ENCODE peak calls at places on chromosomes 7 and 10, in eight cellular contexts. One of them, this sample, is unnamed.

GRCh38 chr10:112832361-112832878 is 117.6 kb upstream of the TCF7L2 start:
- DNase-seq in NCI-H748 treated with DMSO at 0.1 percent for 48 hours: no peak
- DNase-seq in CD4-positive, alpha-beta T cell: no peak
- DNase-seq in activated T-helper 1 cell treated with Interleukin-2 at 50 U/mL for 16 hours: no peak
- DNase-seq in progenitor cell of endocrine pancreas: no peak
- DNase-seq in T1000: no peak
- DNase-seq in germinal center: no peak
- DNase-seq in mesendoderm: peak
- DNase-seq in this sample: no peak

GRCh38 chr10:127922675-127923366 is 15.9 kb downstream of the PTPRE start:
- DNase-seq in NCI-H748 treated with DMSO at 0.1 percent for 48 hours: no peak
- DNase-seq in CD4-positive, alpha-beta T cell: no peak
- DNase-seq in activated T-helper 1 cell treated with Interleukin-2 at 50 U/mL for 16 hours: no peak
- DNase-seq in progenitor cell of endocrine pancreas: no peak
- DNase-seq in T1000: peak
- DNase-seq in germinal center: no peak
- DNase-seq in mesendoderm: no peak
- DNase-seq in this sample: no peak

GRCh38 chr7:154789404-154789803 is 213.5 kb downstream of the PAXIP1 start:
- DNase-seq in NCI-H748 treated with DMSO at 0.1 percent for 48 hours: peak
- DNase-seq in CD4-positive, alpha-beta T cell: no peak
- DNase-seq in activated T-helper 1 cell treated with Interleukin-2 at 50 U/mL for 16 hours: no peak
- DNase-seq in progenitor cell of endocrine pancreas: no peak
- DNase-seq in T1000: no peak
- DNase-seq in germinal center: no peak
- DNase-seq in mesendoderm: peak
- DNase-seq in this sample: peak

GRCh38 chr10:121662945-121663917 is 65.0 kb upstream of the FGFR2 start:
- DNase-seq in NCI-H748 treated with DMSO at 0.1 percent for 48 hours: peak
- DNase-seq in CD4-positive, alpha-beta T cell: no peak
- DNase-seq in activated T-helper 1 cell treated with Interleukin-2 at 50 U/mL for 16 hours: no peak
- DNase-seq in progenitor cell of endocrine pancreas: peak
- DNase-seq in T1000: no peak
- DNase-seq in germinal center: no peak
- DNase-seq in mesendoderm: peak
- DNase-seq in this sample: peak

GRCh38 chr7:91047636-91048035 is 216.6 kb upstream of the FZD1 start:
- DNase-seq in NCI-H748 treated with DMSO at 0.1 percent for 48 hours: no peak
- DNase-seq in CD4-positive, alpha-beta T cell: no peak
- DNase-seq in activated T-helper 1 cell treated with Interleukin-2 at 50 U/mL for 16 hours: no peak
- DNase-seq in progenitor cell of endocrine pancreas: no peak
- DNase-seq in T1000: no peak
- DNase-seq in germinal center: no peak
- DNase-seq in mesendoderm: no peak
- DNase-seq in this sample: no peak

GRCh38 chr10:79329529-79329928 is 17.7 kb upstream of the PPIF start:
- DNase-seq in NCI-H748 treated with DMSO at 0.1 percent for 48 hours: no peak
- DNase-seq in CD4-positive, alpha-beta T cell: no peak
- DNase-seq in activated T-helper 1 cell treated with Interleukin-2 at 50 U/mL for 16 hours: no peak
- DNase-seq in progenitor cell of endocrine pancreas: no peak
- DNase-seq in T1000: no peak
- DNase-seq in germinal center: no peak
- DNase-seq in mesendoderm: no peak
- DNase-seq in this sample: no peak

GRCh38 chr10:130491698-130492050 is 355.5 kb downstream of the GLRX3 start:
- DNase-seq in NCI-H748 treated with DMSO at 0.1 percent for 48 hours: no peak
- DNase-seq in CD4-positive, alpha-beta T cell: no peak
- DNase-seq in activated T-helper 1 cell treated with Interleukin-2 at 50 U/mL for 16 hours: no peak
- DNase-seq in progenitor cell of endocrine pancreas: no peak
- DNase-seq in T1000: no peak
- DNase-seq in germinal center: no peak
- DNase-seq in mesendoderm: no peak
- DNase-seq in this sample: peak

GRCh38 chr10:124453965-124454610 is 4.3 kb upstream of the NKX1-2 start:
- DNase-seq in NCI-H748 treated with DMSO at 0.1 percent for 48 hours: no peak
- DNase-seq in CD4-positive, alpha-beta T cell: no peak
- DNase-seq in activated T-helper 1 cell treated with Interleukin-2 at 50 U/mL for 16 hours: no peak
- DNase-seq in progenitor cell of endocrine pancreas: no peak
- DNase-seq in T1000: no peak
- DNase-seq in germinal center: no peak
- DNase-seq in mesendoderm: peak
- DNase-seq in this sample: no peak

GRCh38 chr7:42167206-42167913 is 69.6 kb downstream of the GLI3 start:
- DNase-seq in NCI-H748 treated with DMSO at 0.1 percent for 48 hours: no peak
- DNase-seq in CD4-positive, alpha-beta T cell: no peak
- DNase-seq in activated T-helper 1 cell treated with Interleukin-2 at 50 U/mL for 16 hours: no peak
- DNase-seq in progenitor cell of endocrine pancreas: no peak
- DNase-seq in T1000: no peak
- DNase-seq in germinal center: no peak
- DNase-seq in mesendoderm: no peak
- DNase-seq in this sample: no peak

GRCh38 chr10:72087392-72087968 is 871 bp downstream of the SPOCK2 start:
- DNase-seq in NCI-H748 treated with DMSO at 0.1 percent for 48 hours: no peak
- DNase-seq in CD4-positive, alpha-beta T cell: peak
- DNase-seq in activated T-helper 1 cell treated with Interleukin-2 at 50 U/mL for 16 hours: peak
- DNase-seq in progenitor cell of endocrine pancreas: no peak
- DNase-seq in T1000: no peak
- DNase-seq in germinal center: peak
- DNase-seq in mesendoderm: no peak
- DNase-seq in this sample: no peak

GRCh38 chr7:50449881-50450690 is at the start of gene FIGNL1:
- DNase-seq in NCI-H748 treated with DMSO at 0.1 percent for 48 hours: peak
- DNase-seq in CD4-positive, alpha-beta T cell: peak
- DNase-seq in activated T-helper 1 cell treated with Interleukin-2 at 50 U/mL for 16 hours: peak
- DNase-seq in progenitor cell of endocrine pancreas: peak
- DNase-seq in T1000: peak
- DNase-seq in germinal center: peak
- DNase-seq in mesendoderm: peak
- DNase-seq in this sample: peak

GRCh38 chr7:6273917-6274630 is 1.6 kb upstream of the CYTH3 start:
- DNase-seq in NCI-H748 treated with DMSO at 0.1 percent for 48 hours: no peak
- DNase-seq in CD4-positive, alpha-beta T cell: no peak
- DNase-seq in activated T-helper 1 cell treated with Interleukin-2 at 50 U/mL for 16 hours: no peak
- DNase-seq in progenitor cell of endocrine pancreas: no peak
- DNase-seq in T1000: no peak
- DNase-seq in germinal center: no peak
- DNase-seq in mesendoderm: no peak
- DNase-seq in this sample: peak

GRCh38 chr7:10662491-10662890 is 311.2 kb upstream of the PHF14 start:
- DNase-seq in NCI-H748 treated with DMSO at 0.1 percent for 48 hours: no peak
- DNase-seq in CD4-positive, alpha-beta T cell: no peak
- DNase-seq in activated T-helper 1 cell treated with Interleukin-2 at 50 U/mL for 16 hours: no peak
- DNase-seq in progenitor cell of endocrine pancreas: no peak
- DNase-seq in T1000: no peak
- DNase-seq in germinal center: no peak
- DNase-seq in mesendoderm: no peak
- DNase-seq in this sample: no peak

GRCh38 chr7:3056713-3057388 is 13.2 kb upstream of the CARD11 start:
- DNase-seq in NCI-H748 treated with DMSO at 0.1 percent for 48 hours: peak
- DNase-seq in CD4-positive, alpha-beta T cell: no peak
- DNase-seq in activated T-helper 1 cell treated with Interleukin-2 at 50 U/mL for 16 hours: no peak
- DNase-seq in progenitor cell of endocrine pancreas: no peak
- DNase-seq in T1000: no peak
- DNase-seq in germinal center: no peak
- DNase-seq in mesendoderm: no peak
- DNase-seq in this sample: no peak

GRCh38 chr7:133853706-133854276 is 273.3 kb upstream of the LRGUK start:
- DNase-seq in NCI-H748 treated with DMSO at 0.1 percent for 48 hours: peak
- DNase-seq in CD4-positive, alpha-beta T cell: no peak
- DNase-seq in activated T-helper 1 cell treated with Interleukin-2 at 50 U/mL for 16 hours: no peak
- DNase-seq in progenitor cell of endocrine pancreas: no peak
- DNase-seq in T1000: peak
- DNase-seq in germinal center: peak
- DNase-seq in mesendoderm: peak
- DNase-seq in this sample: peak

GRCh38 chr10:51960494-51960895 is 261.1 kb upstream of the CSTF2T start:
- DNase-seq in NCI-H748 treated with DMSO at 0.1 percent for 48 hours: no peak
- DNase-seq in CD4-positive, alpha-beta T cell: no peak
- DNase-seq in activated T-helper 1 cell treated with Interleukin-2 at 50 U/mL for 16 hours: no peak
- DNase-seq in progenitor cell of endocrine pancreas: no peak
- DNase-seq in T1000: no peak
- DNase-seq in germinal center: peak
- DNase-seq in mesendoderm: peak
- DNase-seq in this sample: peak

GRCh38 chr10:6748981-6749630 is 169.0 kb upstream of the PRKCQ start:
- DNase-seq in NCI-H748 treated with DMSO at 0.1 percent for 48 hours: no peak
- DNase-seq in CD4-positive, alpha-beta T cell: no peak
- DNase-seq in activated T-helper 1 cell treated with Interleukin-2 at 50 U/mL for 16 hours: no peak
- DNase-seq in progenitor cell of endocrine pancreas: no peak
- DNase-seq in T1000: peak
- DNase-seq in germinal center: no peak
- DNase-seq in mesendoderm: no peak
- DNase-seq in this sample: no peak

GRCh38 chr7:101901661-101902491 is 84.5 kb downstream of the CUX1 start:
- DNase-seq in NCI-H748 treated with DMSO at 0.1 percent for 48 hours: no peak
- DNase-seq in CD4-positive, alpha-beta T cell: no peak
- DNase-seq in activated T-helper 1 cell treated with Interleukin-2 at 50 U/mL for 16 hours: no peak
- DNase-seq in progenitor cell of endocrine pancreas: no peak
- DNase-seq in T1000: no peak
- DNase-seq in germinal center: no peak
- DNase-seq in mesendoderm: no peak
- DNase-seq in this sample: no peak

GRCh38 chr7:45697576-45698136 is 123.5 kb downstream of the ADCY1 start:
- DNase-seq in NCI-H748 treated with DMSO at 0.1 percent for 48 hours: no peak
- DNase-seq in CD4-positive, alpha-beta T cell: no peak
- DNase-seq in activated T-helper 1 cell treated with Interleukin-2 at 50 U/mL for 16 hours: no peak
- DNase-seq in progenitor cell of endocrine pancreas: no peak
- DNase-seq in T1000: no peak
- DNase-seq in germinal center: no peak
- DNase-seq in mesendoderm: no peak
- DNase-seq in this sample: no peak

GRCh38 chr10:86486856-86487255 is 34.7 kb downstream of the WAPL start:
- DNase-seq in NCI-H748 treated with DMSO at 0.1 percent for 48 hours: no peak
- DNase-seq in CD4-positive, alpha-beta T cell: no peak
- DNase-seq in activated T-helper 1 cell treated with Interleukin-2 at 50 U/mL for 16 hours: no peak
- DNase-seq in progenitor cell of endocrine pancreas: no peak
- DNase-seq in T1000: no peak
- DNase-seq in germinal center: no peak
- DNase-seq in mesendoderm: no peak
- DNase-seq in this sample: no peak

GRCh38 chr7:14228341-14228740 is 238.9 kb upstream of the ETV1 start:
- DNase-seq in NCI-H748 treated with DMSO at 0.1 percent for 48 hours: no peak
- DNase-seq in CD4-positive, alpha-beta T cell: no peak
- DNase-seq in activated T-helper 1 cell treated with Interleukin-2 at 50 U/mL for 16 hours: no peak
- DNase-seq in progenitor cell of endocrine pancreas: no peak
- DNase-seq in T1000: no peak
- DNase-seq in germinal center: no peak
- DNase-seq in mesendoderm: no peak
- DNase-seq in this sample: no peak

GRCh38 chr7:23969443-23969842 is 259.4 kb downstream of the STK31 start:
- DNase-seq in NCI-H748 treated with DMSO at 0.1 percent for 48 hours: no peak
- DNase-seq in CD4-positive, alpha-beta T cell: no peak
- DNase-seq in activated T-helper 1 cell treated with Interleukin-2 at 50 U/mL for 16 hours: no peak
- DNase-seq in progenitor cell of endocrine pancreas: no peak
- DNase-seq in T1000: no peak
- DNase-seq in germinal center: no peak
- DNase-seq in mesendoderm: peak
- DNase-seq in this sample: no peak

GRCh38 chr10:13629116-13629515 is 42.4 kb downstream of the PRPF18 start:
- DNase-seq in NCI-H748 treated with DMSO at 0.1 percent for 48 hours: no peak
- DNase-seq in CD4-positive, alpha-beta T cell: no peak
- DNase-seq in activated T-helper 1 cell treated with Interleukin-2 at 50 U/mL for 16 hours: no peak
- DNase-seq in progenitor cell of endocrine pancreas: no peak
- DNase-seq in T1000: no peak
- DNase-seq in germinal center: no peak
- DNase-seq in mesendoderm: no peak
- DNase-seq in this sample: no peak

GRCh38 chr7:135362871-135363270 is 129.2 kb downstream of the STRA8 start:
- DNase-seq in NCI-H748 treated with DMSO at 0.1 percent for 48 hours: no peak
- DNase-seq in CD4-positive, alpha-beta T cell: no peak
- DNase-seq in activated T-helper 1 cell treated with Interleukin-2 at 50 U/mL for 16 hours: no peak
- DNase-seq in progenitor cell of endocrine pancreas: no peak
- DNase-seq in T1000: no peak
- DNase-seq in germinal center: no peak
- DNase-seq in mesendoderm: peak
- DNase-seq in this sample: no peak

GRCh38 chr7:113289140-113289740 is 170.9 kb upstream of the SMIM30 start:
- DNase-seq in NCI-H748 treated with DMSO at 0.1 percent for 48 hours: peak
- DNase-seq in CD4-positive, alpha-beta T cell: no peak
- DNase-seq in activated T-helper 1 cell treated with Interleukin-2 at 50 U/mL for 16 hours: no peak
- DNase-seq in progenitor cell of endocrine pancreas: no peak
- DNase-seq in T1000: no peak
- DNase-seq in germinal center: no peak
- DNase-seq in mesendoderm: peak
- DNase-seq in this sample: peak

GRCh38 chr7:112080441-112080840 is 125.8 kb downstream of the DOCK4 start:
- DNase-seq in NCI-H748 treated with DMSO at 0.1 percent for 48 hours: no peak
- DNase-seq in CD4-positive, alpha-beta T cell: no peak
- DNase-seq in activated T-helper 1 cell treated with Interleukin-2 at 50 U/mL for 16 hours: no peak
- DNase-seq in progenitor cell of endocrine pancreas: no peak
- DNase-seq in T1000: peak
- DNase-seq in germinal center: peak
- DNase-seq in mesendoderm: peak
- DNase-seq in this sample: no peak

GRCh38 chr10:5738427-5738826 is 53.8 kb downstream of the TASOR2 start:
- DNase-seq in NCI-H748 treated with DMSO at 0.1 percent for 48 hours: no peak
- DNase-seq in CD4-positive, alpha-beta T cell: no peak
- DNase-seq in activated T-helper 1 cell treated with Interleukin-2 at 50 U/mL for 16 hours: no peak
- DNase-seq in progenitor cell of endocrine pancreas: no peak
- DNase-seq in T1000: no peak
- DNase-seq in germinal center: no peak
- DNase-seq in mesendoderm: no peak
- DNase-seq in this sample: no peak

GRCh38 chr7:36037121-36037662 is 115.9 kb upstream of the EEPD1 start:
- DNase-seq in NCI-H748 treated with DMSO at 0.1 percent for 48 hours: no peak
- DNase-seq in CD4-positive, alpha-beta T cell: no peak
- DNase-seq in activated T-helper 1 cell treated with Interleukin-2 at 50 U/mL for 16 hours: no peak
- DNase-seq in progenitor cell of endocrine pancreas: no peak
- DNase-seq in T1000: peak
- DNase-seq in germinal center: no peak
- DNase-seq in mesendoderm: peak
- DNase-seq in this sample: no peak

GRCh38 chr7:142539901-142540300 is 209.4 kb upstream of the PRSS1 start:
- DNase-seq in NCI-H748 treated with DMSO at 0.1 percent for 48 hours: no peak
- DNase-seq in CD4-positive, alpha-beta T cell: no peak
- DNase-seq in activated T-helper 1 cell treated with Interleukin-2 at 50 U/mL for 16 hours: no peak
- DNase-seq in progenitor cell of endocrine pancreas: no peak
- DNase-seq in T1000: no peak
- DNase-seq in germinal center: no peak
- DNase-seq in mesendoderm: no peak
- DNase-seq in this sample: no peak

GRCh38 chr7:47377741-47378140 is 204.2 kb downstream of the TNS3 start:
- DNase-seq in NCI-H748 treated with DMSO at 0.1 percent for 48 hours: no peak
- DNase-seq in CD4-positive, alpha-beta T cell: no peak
- DNase-seq in activated T-helper 1 cell treated with Interleukin-2 at 50 U/mL for 16 hours: no peak
- DNase-seq in progenitor cell of endocrine pancreas: no peak
- DNase-seq in T1000: no peak
- DNase-seq in germinal center: no peak
- DNase-seq in mesendoderm: peak
- DNase-seq in this sample: no peak

GRCh38 chr7:7201583-7202374 is 19.4 kb downstream of the C1GALT1 start:
- DNase-seq in NCI-H748 treated with DMSO at 0.1 percent for 48 hours: no peak
- DNase-seq in CD4-positive, alpha-beta T cell: peak
- DNase-seq in activated T-helper 1 cell treated with Interleukin-2 at 50 U/mL for 16 hours: peak
- DNase-seq in progenitor cell of endocrine pancreas: no peak
- DNase-seq in T1000: no peak
- DNase-seq in germinal center: peak
- DNase-seq in mesendoderm: peak
- DNase-seq in this sample: no peak

GRCh38 chr10:103765168-103765567 is 90.2 kb downstream of the SH3PXD2A start:
- DNase-seq in NCI-H748 treated with DMSO at 0.1 percent for 48 hours: no peak
- DNase-seq in CD4-positive, alpha-beta T cell: no peak
- DNase-seq in activated T-helper 1 cell treated with Interleukin-2 at 50 U/mL for 16 hours: no peak
- DNase-seq in progenitor cell of endocrine pancreas: no peak
- DNase-seq in T1000: peak
- DNase-seq in germinal center: no peak
- DNase-seq in mesendoderm: no peak
- DNase-seq in this sample: no peak

This sample was measured in NCI-H82.